ENCODE peak calls at places on chromosomes 16 and 17, in ten cellular contexts. One of them, this sample, is unnamed. For H3K4me1, the result is how much of the 10 kb centered on the place peaks cover.

GRCh38 chr16:81094771-81095251 is 1.4 kb downstream of the GCSH start:
- DNase-seq in Peyer's patch: no peak
- DNase-seq in endothelial cell of umbilical vein: no peak
- DNase-seq in A549: no peak
- DNase-seq in tibial nerve: no peak
- DNase-seq in K562: no peak
- DNase-seq in HCT116: no peak
- DNase-seq in sigmoid colon: no peak
- DNase-seq in uterus: no peak
- DNase-seq in esophagus squamous epithelium: no peak
- DNase-seq in this sample: peak

GRCh38 chr17:79905832-79906231 is 66.6 kb upstream of the CBX4 start:
- DNase-seq in Peyer's patch: no peak
- DNase-seq in endothelial cell of umbilical vein: no peak
- DNase-seq in A549: peak
- DNase-seq in tibial nerve: no peak
- DNase-seq in K562: peak
- DNase-seq in HCT116: peak
- DNase-seq in sigmoid colon: no peak
- DNase-seq in uterus: no peak
- DNase-seq in esophagus squamous epithelium: no peak
- DNase-seq in this sample: no peak

GRCh38 chr17:437545-437944 is 84.9 kb upstream of the RPH3AL start:
- DNase-seq in Peyer's patch: no peak
- DNase-seq in endothelial cell of umbilical vein: no peak
- DNase-seq in A549: no peak
- DNase-seq in tibial nerve: no peak
- DNase-seq in K562: no peak
- DNase-seq in HCT116: no peak
- DNase-seq in sigmoid colon: no peak
- DNase-seq in uterus: no peak
- DNase-seq in esophagus squamous epithelium: no peak
- DNase-seq in this sample: no peak

GRCh38 chr17:39164675-39165143 is 1.3 kb downstream of the ARL5C start:
- DNase-seq in Peyer's patch: peak
- DNase-seq in endothelial cell of umbilical vein: peak
- DNase-seq in A549: peak
- DNase-seq in tibial nerve: peak
- DNase-seq in K562: peak
- DNase-seq in HCT116: peak
- DNase-seq in sigmoid colon: peak
- DNase-seq in uterus: peak
- DNase-seq in esophagus squamous epithelium: no peak
- DNase-seq in this sample: peak

GRCh38 chr17:46072998-46073397 is 73.9 kb downstream of the STH start:
- DNase-seq in Peyer's patch: no peak
- DNase-seq in endothelial cell of umbilical vein: no peak
- DNase-seq in A549: peak
- DNase-seq in tibial nerve: no peak
- DNase-seq in K562: no peak
- DNase-seq in HCT116: no peak
- DNase-seq in sigmoid colon: no peak
- DNase-seq in uterus: no peak
- DNase-seq in esophagus squamous epithelium: no peak
- DNase-seq in this sample: no peak

GRCh38 chr16:31189412-31189778 is 9.5 kb downstream of the FUS start:
- DNase-seq in Peyer's patch: no peak
- DNase-seq in endothelial cell of umbilical vein: no peak
- DNase-seq in A549: no peak
- DNase-seq in tibial nerve: no peak
- DNase-seq in K562: peak
- DNase-seq in HCT116: no peak
- DNase-seq in sigmoid colon: no peak
- DNase-seq in uterus: no peak
- DNase-seq in esophagus squamous epithelium: no peak
- DNase-seq in this sample: no peak

GRCh38 chr16:56604966-56605365 is 3.4 kb upstream of the MT2A start:
- DNase-seq in Peyer's patch: no peak
- DNase-seq in endothelial cell of umbilical vein: no peak
- DNase-seq in A549: no peak
- DNase-seq in tibial nerve: no peak
- DNase-seq in K562: no peak
- DNase-seq in HCT116: no peak
- DNase-seq in sigmoid colon: no peak
- DNase-seq in uterus: no peak
- DNase-seq in esophagus squamous epithelium: no peak
- DNase-seq in this sample: no peak

GRCh38 chr17:34756670-34757021 is 177.3 kb downstream of the TMEM132E start:
- DNase-seq in Peyer's patch: no peak
- DNase-seq in endothelial cell of umbilical vein: no peak
- DNase-seq in A549: no peak
- DNase-seq in tibial nerve: no peak
- DNase-seq in K562: no peak
- DNase-seq in HCT116: no peak
- DNase-seq in sigmoid colon: peak
- DNase-seq in uterus: no peak
- DNase-seq in esophagus squamous epithelium: no peak
- DNase-seq in this sample: no peak

GRCh38 chr17:21140911-21141310 is 14.1 kb downstream of the DHRS7B start:
- DNase-seq in Peyer's patch: no peak
- DNase-seq in endothelial cell of umbilical vein: no peak
- DNase-seq in A549: no peak
- DNase-seq in tibial nerve: no peak
- DNase-seq in K562: no peak
- DNase-seq in HCT116: no peak
- DNase-seq in sigmoid colon: no peak
- DNase-seq in uterus: no peak
- DNase-seq in esophagus squamous epithelium: no peak
- DNase-seq in this sample: no peak

DNA sequence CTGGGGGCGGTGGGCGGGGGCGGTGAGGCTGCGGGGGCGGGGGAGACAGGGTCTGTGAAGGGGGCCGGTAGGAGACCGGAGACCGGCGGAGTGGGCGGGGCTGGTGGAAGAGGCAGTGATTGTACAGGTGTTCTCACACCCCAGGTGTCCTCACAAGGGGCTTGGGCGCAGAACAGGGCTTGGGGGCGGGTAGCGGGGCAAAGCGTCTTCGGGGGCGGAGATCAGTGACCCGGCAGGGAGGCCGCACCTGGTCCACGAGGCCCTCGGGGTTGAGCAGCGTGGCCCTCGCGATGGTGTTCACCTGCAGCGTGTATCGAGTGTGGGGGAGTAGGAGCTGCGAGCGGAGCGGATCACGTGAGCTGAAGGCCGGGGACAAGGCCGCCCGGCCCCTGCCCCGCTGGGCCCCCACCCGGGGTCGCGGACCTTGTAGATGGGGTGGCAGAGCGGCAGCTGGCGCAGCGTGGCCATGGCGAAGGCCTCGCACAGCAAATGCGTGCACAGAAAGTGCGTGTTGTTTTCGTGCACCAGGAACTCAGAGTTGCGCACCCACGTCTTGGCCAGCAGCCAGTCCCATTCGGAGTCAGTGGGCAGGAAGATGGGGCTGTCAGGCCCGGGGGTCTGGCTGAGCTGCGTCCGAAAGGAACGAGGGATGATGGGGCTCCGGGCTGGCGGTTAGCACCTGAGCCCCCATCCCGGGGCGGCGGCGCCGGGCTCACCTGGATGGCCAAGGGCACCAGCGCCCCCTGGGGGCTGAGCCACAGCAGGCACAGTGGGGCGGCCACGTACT is 8.5 kb downstream of the ALOXE3 start:
- DNase-seq in Peyer's patch: peak
- DNase-seq in endothelial cell of umbilical vein: peak
- DNase-seq in A549: peak
- DNase-seq in tibial nerve: peak
- DNase-seq in K562: peak
- DNase-seq in HCT116: no peak
- DNase-seq in sigmoid colon: no peak
- DNase-seq in uterus: peak
- DNase-seq in esophagus squamous epithelium: no peak
- DNase-seq in this sample: peak
- H3K4me3 ChIP-seq in Peyer's patch: peak
- H3K4me3 ChIP-seq in endothelial cell of umbilical vein: no peak
- H3K4me3 ChIP-seq in A549: no peak
- H3K4me3 ChIP-seq in tibial nerve: no peak
- H3K4me3 ChIP-seq in K562: peak
- H3K4me3 ChIP-seq in HCT116: no peak
- H3K4me3 ChIP-seq in sigmoid colon: peak
- H3K4me3 ChIP-seq in uterus: no peak
- H3K4me3 ChIP-seq in esophagus squamous epithelium: peak
- H3K4me3 ChIP-seq in this sample: no peak

GRCh38 chr17:75511610-75512575 is 3.4 kb downstream of the CASKIN2 start:
- DNase-seq in Peyer's patch: no peak
- DNase-seq in endothelial cell of umbilical vein: no peak
- DNase-seq in A549: no peak
- DNase-seq in tibial nerve: no peak
- DNase-seq in K562: peak
- DNase-seq in HCT116: no peak
- DNase-seq in sigmoid colon: no peak
- DNase-seq in uterus: no peak
- DNase-seq in esophagus squamous epithelium: no peak
- DNase-seq in this sample: peak

GRCh38 chr17:75512946-75513666 is 2.2 kb downstream of the CASKIN2 start:
- DNase-seq in Peyer's patch: no peak
- DNase-seq in endothelial cell of umbilical vein: no peak
- DNase-seq in A549: no peak
- DNase-seq in tibial nerve: no peak
- DNase-seq in K562: no peak
- DNase-seq in HCT116: no peak
- DNase-seq in sigmoid colon: no peak
- DNase-seq in uterus: no peak
- DNase-seq in esophagus squamous epithelium: no peak
- DNase-seq in this sample: no peak

GRCh38 chr17:75508848-75509450 is 6.4 kb downstream of the CASKIN2 start:
- DNase-seq in Peyer's patch: no peak
- DNase-seq in endothelial cell of umbilical vein: no peak
- DNase-seq in A549: no peak
- DNase-seq in tibial nerve: no peak
- DNase-seq in K562: no peak
- DNase-seq in HCT116: no peak
- DNase-seq in sigmoid colon: no peak
- DNase-seq in uterus: no peak
- DNase-seq in esophagus squamous epithelium: no peak
- DNase-seq in this sample: no peak

GRCh38 chr17:75509528-75510258 is 5.6 kb downstream of the CASKIN2 start:
- DNase-seq in Peyer's patch: no peak
- DNase-seq in endothelial cell of umbilical vein: peak
- DNase-seq in A549: no peak
- DNase-seq in tibial nerve: no peak
- DNase-seq in K562: no peak
- DNase-seq in HCT116: no peak
- DNase-seq in sigmoid colon: no peak
- DNase-seq in uterus: no peak
- DNase-seq in esophagus squamous epithelium: no peak
- DNase-seq in this sample: peak

GRCh38 chr17:75511270-75511609 is 4.1 kb downstream of the CASKIN2 start:
- DNase-seq in Peyer's patch: no peak
- DNase-seq in endothelial cell of umbilical vein: no peak
- DNase-seq in A549: no peak
- DNase-seq in tibial nerve: no peak
- DNase-seq in K562: no peak
- DNase-seq in HCT116: no peak
- DNase-seq in sigmoid colon: no peak
- DNase-seq in uterus: no peak
- DNase-seq in esophagus squamous epithelium: no peak
- DNase-seq in this sample: no peak
- H3K4me1 ChIP-seq in Peyer's patch: under half
- H3K4me1 ChIP-seq in endothelial cell of umbilical vein: half or more
- H3K4me1 ChIP-seq in A549: under half
- H3K4me1 ChIP-seq in tibial nerve: half or more
- H3K4me1 ChIP-seq in K562: under half
- H3K4me1 ChIP-seq in HCT116: under half
- H3K4me1 ChIP-seq in sigmoid colon: under half
- H3K4me1 ChIP-seq in uterus: under half
- H3K4me1 ChIP-seq in esophagus squamous epithelium: half or more
- H3K4me1 ChIP-seq in this sample: under half

DNA sequence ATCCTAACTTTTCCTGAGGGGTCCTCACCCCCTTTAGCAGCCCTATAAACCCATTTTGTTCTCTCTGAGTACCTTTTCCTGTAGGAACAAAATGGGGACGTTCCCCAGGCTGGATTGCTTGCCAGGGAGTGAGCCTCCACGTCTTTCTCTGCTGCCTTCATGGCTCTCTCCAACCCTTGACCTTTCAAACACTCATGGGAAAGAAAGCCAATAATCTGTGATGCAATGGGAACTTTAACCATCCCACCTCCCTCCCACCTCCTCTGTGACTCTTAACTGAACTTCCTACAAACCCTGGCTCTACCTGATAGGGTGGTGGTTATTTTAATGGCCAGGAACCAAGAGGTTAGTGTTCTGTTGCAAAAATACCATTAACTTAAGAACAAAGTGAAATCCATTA is 2.8 kb downstream of the PIPOX start:
- DNase-seq in Peyer's patch: no peak
- DNase-seq in endothelial cell of umbilical vein: no peak
- DNase-seq in A549: no peak
- DNase-seq in tibial nerve: no peak
- DNase-seq in K562: no peak
- DNase-seq in HCT116: no peak
- DNase-seq in sigmoid colon: no peak
- DNase-seq in uterus: no peak
- DNase-seq in esophagus squamous epithelium: no peak
- DNase-seq in this sample: no peak
- TF ChIP-seq POLR2A in Peyer's patch: no peak
- TF ChIP-seq POLR2A in endothelial cell of umbilical vein: no peak
- TF ChIP-seq POLR2A in A549: no peak
- TF ChIP-seq POLR2A in tibial nerve: no peak
- TF ChIP-seq POLR2A in K562: no peak
- TF ChIP-seq POLR2A in HCT116: no peak
- TF ChIP-seq POLR2A in sigmoid colon: no peak
- TF ChIP-seq POLR2A in uterus: no peak
- TF ChIP-seq POLR2A in esophagus squamous epithelium: no peak
- TF ChIP-seq POLR2A in this sample: no peak

DNA sequence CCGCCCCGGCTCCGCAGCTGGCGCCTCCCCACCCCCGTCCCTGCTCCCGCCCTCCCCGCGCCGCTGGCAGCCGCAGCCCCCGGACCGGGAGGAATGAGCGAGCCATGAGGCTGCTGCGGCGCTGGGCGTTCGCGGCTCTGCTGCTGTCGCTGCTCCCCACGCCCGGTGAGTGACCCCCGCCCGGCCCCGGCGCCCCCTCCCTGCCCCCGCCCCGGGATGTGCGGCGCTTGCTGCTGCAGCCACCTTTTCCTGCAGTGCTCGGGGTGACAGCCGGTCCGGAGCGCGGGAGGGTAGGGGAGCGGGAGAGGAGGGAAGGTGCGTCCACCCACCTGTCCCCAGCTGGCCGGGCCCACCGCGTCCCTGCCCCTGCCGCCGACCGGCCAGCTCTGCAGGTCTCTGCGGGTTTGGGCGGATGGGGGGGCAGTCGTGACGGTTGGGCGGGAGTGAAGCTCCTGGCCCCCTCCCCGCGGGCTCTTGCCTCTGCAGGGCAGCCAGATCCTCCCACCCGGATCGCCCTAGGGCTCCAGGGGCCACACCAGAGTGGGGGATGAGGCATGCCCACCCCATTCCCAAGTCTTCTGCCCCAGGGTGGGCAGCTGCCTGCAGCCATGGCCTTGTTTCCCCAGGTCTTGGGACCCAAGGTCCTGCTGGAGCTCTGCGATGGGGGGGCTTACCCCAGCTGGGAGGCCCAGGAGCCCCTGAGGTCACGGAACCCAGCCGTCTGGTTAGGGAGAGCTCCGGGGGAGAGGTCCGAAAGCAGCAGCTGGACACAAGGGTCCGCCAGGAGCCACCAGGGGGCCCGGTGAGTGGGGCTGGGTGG is 518 bp downstream of the ADAM11 start:
- DNase-seq in Peyer's patch: no peak
- DNase-seq in endothelial cell of umbilical vein: no peak
- DNase-seq in A549: no peak
- DNase-seq in tibial nerve: no peak
- DNase-seq in K562: peak
- DNase-seq in HCT116: no peak
- DNase-seq in sigmoid colon: no peak
- DNase-seq in uterus: no peak
- DNase-seq in esophagus squamous epithelium: no peak
- DNase-seq in this sample: no peak
- H3K4me3 ChIP-seq in Peyer's patch: peak
- H3K4me3 ChIP-seq in endothelial cell of umbilical vein: no peak
- H3K4me3 ChIP-seq in A549: peak
- H3K4me3 ChIP-seq in tibial nerve: peak
- H3K4me3 ChIP-seq in K562: no peak
- H3K4me3 ChIP-seq in HCT116: peak
- H3K4me3 ChIP-seq in sigmoid colon: peak
- H3K4me3 ChIP-seq in uterus: peak
- H3K4me3 ChIP-seq in esophagus squamous epithelium: peak
- H3K4me3 ChIP-seq in this sample: no peak

This sample was measured in thyroid gland.